ENCODE peak calls at places on chromosomes 2 and 18, in nine cellular contexts. N is cardiac muscle cell; T is mammary epithelial cell; R is midbrain; D is activated T-helper 1 cell treated with anti-CD3 and anti-CD28 coated beads, Interleukin-2, amount 50 U/mL, for 16 hours; C is iPS-NIHi11; I is stimulated activated CD4-positive, alpha-beta T cell treated with anti-CD3 and anti-CD28 coated beads, TNF-alpha, amount 100 ng/mL, for 4 hours; P is GM20000; O is left ventricle myocardium inferior. K is an unnamed sample.

GRCh38 chr2:199951023-199951422 is 4.3 kb downstream of the TYW5 start:
- DNase-seq in I (no peak), N (no peak), P (no peak), T (no peak), O (no peak), D (no peak), R (no peak), C (no peak), K (no peak)

GRCh38 chr18:6058941-6059340 is 163.6 kb upstream of the TMEM200C start:
- DNase-seq in N (no peak), I (no peak), P (no peak), T (no peak), D (no peak), R (no peak), O (peak; percentile 42), C (peak; percentile 21), K (no peak)

GRCh38 chr18:25349131-25349925 is 2.6 kb downstream of the ZNF521 start:
- DNase-seq in P (peak; percentile 53), I (no peak), C (peak; percentile 64), D (no peak), N (peak; percentile 59), R (peak; percentile 82), O (peak; percentile 55), T (no peak), K (no peak)

GRCh38 chr2:121189656-121190381 is 95.2 kb downstream of the TFCP2L1 start:
- DNase-seq in P (no peak), I (no peak), C (no peak), N (no peak), R (no peak), T (no peak), O (no peak), D (no peak), K (no peak)

GRCh38 chr2:170928036-170928823 is 823 bp upstream of the GORASP2 start:
- DNase-seq in R (no peak), T (peak; percentile 87), I (no peak), D (no peak), C (peak; percentile 71), O (no peak), P (peak; percentile 22), N (peak; percentile 6), K (no peak)

GRCh38 chr2:176461686-176462376 is 192.6 kb downstream of the MTX2 start:
- DNase-seq in C (no peak), O (no peak), P (no peak), T (no peak), R (no peak), D (no peak), N (peak; percentile 76), I (no peak), K (no peak)

GRCh38 chr2:138615257-138615656 is 113.7 kb downstream of the SPOPL start:
- DNase-seq in R (no peak), O (no peak), C (peak; percentile 14), P (no peak), N (no peak), T (peak; percentile 98), I (no peak), D (no peak), K (no peak)

GRCh38 chr18:24019641-24020331 is 5.2 kb downstream of the TTC39C start:
- DNase-seq in C (no peak), P (peak; percentile 74), T (no peak), N (no peak), D (no peak), R (no peak), O (no peak), I (no peak), K (peak; percentile 83)

GRCh38 chr2:240959214-240959940 is 39.0 kb upstream of the SNED1 start:
- DNase-seq in N (no peak), O (no peak), R (no peak), P (no peak), D (no peak), I (no peak), C (peak; percentile 13), T (no peak), K (no peak)

GRCh38 chr2:235513984-235514626 is 20.3 kb downstream of the AGAP1 start:
- DNase-seq in R (no peak), O (no peak), C (no peak), P (no peak), N (no peak), T (no peak), I (no peak), D (no peak), K (no peak)

GRCh38 chr18:74294526-74294925 is 2.8 kb upstream of the CYB5A start:
- DNase-seq in C (no peak), P (no peak), I (no peak), O (no peak), N (peak; percentile 70), R (no peak), D (no peak), T (no peak), K (no peak)

GRCh38 chr18:677951-678363 is 20.5 kb downstream of the TYMS start:
- DNase-seq in I (no peak), P (no peak), O (no peak), D (no peak), N (no peak), C (no peak), R (no peak), T (peak; percentile 43), K (no peak)

GRCh38 chr18:8389391-8390340 is 219.6 kb upstream of the RAB12 start:
- DNase-seq in C (peak; percentile 83), O (peak; percentile 45), D (no peak), R (peak; percentile 75), P (peak; percentile 54), N (peak; percentile 84), I (no peak), T (peak; percentile 53), K (no peak)

K was measured in GM12878.